ENCODE peak calls at places on chromosomes 13 and 19, in eight cellular contexts. C, P, V, N, W, S, G and J are unnamed samples.

GRCh38 chr13:24042710-24043440 is 117.6 kb upstream of the SPATA13 start:
- DNase-seq in C (no peak), W (no peak), P (no peak), G (no peak), N (no peak), V (no peak), S (no peak), J (no peak)

GRCh38 chr19:3453840-3454239 is 26.5 kb downstream of the SMIM24 start:
- DNase-seq in N (no peak), C (no peak), S (no peak), G (no peak), P (no peak), W (no peak), V (no peak), J (no peak)

GRCh38 chr19:48873476-48874308 is 1.5 kb downstream of the PPP1R15A start:
- DNase-seq in N (no peak), G (peak), S (no peak), W (no peak), C (no peak), P (no peak), V (no peak), J (no peak)

GRCh38 chr19:51108066-51108804 is at the start of gene CTU1:
- DNase-seq in W (peak), G (peak), N (peak), V (peak), S (peak), P (peak), C (peak), J (peak)

GRCh38 chr13:24217601-24218281 is 57.2 kb downstream of the SPATA13 start:
- DNase-seq in S (peak), C (no peak), V (no peak), G (peak), P (no peak), W (no peak), N (no peak), J (peak)

GRCh38 chr19:16928351-16928750 is 39.6 kb downstream of the F2RL3 start:
- DNase-seq in S (no peak), N (no peak), W (no peak), C (no peak), V (no peak), P (no peak), G (no peak), J (no peak)

GRCh38 chr19:55173717-55174409 is 6.2 kb downstream of the SYT5 start:
- DNase-seq in C (peak), S (peak), G (peak), V (no peak), P (peak), N (no peak), W (peak), J (no peak)

GRCh38 chr19:42066075-42066754 is 3.8 kb downstream of the GRIK5 start:
- DNase-seq in V (no peak), P (no peak), C (no peak), G (peak), W (peak), N (no peak), S (peak), J (no peak)

GRCh38 chr19:10037367-10037766 is 24.1 kb downstream of the RDH8 start:
- DNase-seq in P (no peak), G (no peak), N (no peak), S (no peak), W (no peak), C (no peak), V (no peak), J (no peak)

GRCh38 chr13:112969692-112970338 is 801 bp downstream of the MCF2L start:
- DNase-seq in N (no peak), C (no peak), W (peak), S (no peak), V (no peak), P (no peak), G (no peak), J (no peak)

GRCh38 chr13:45683701-45684100 is 18.4 kb upstream of the CBY2 start:
- DNase-seq in G (no peak), S (no peak), W (peak), N (no peak), C (no peak), P (no peak), V (no peak), J (no peak)

GRCh38 chr13:110326263-110326904 is 19.3 kb downstream of the COL4A2 start:
- DNase-seq in C (no peak), V (no peak), S (no peak), G (no peak), P (no peak), N (no peak), W (no peak), J (no peak)

GRCh38 chr19:36847968-36848367 is 2.7 kb upstream of the ZNF345 start:
- DNase-seq in S (no peak), N (no peak), W (no peak), V (no peak), P (no peak), C (no peak), G (no peak), J (no peak)

GRCh38 chr19:39001016-39001415 is 25.5 kb upstream of the FBXO17 start:
- DNase-seq in P (no peak), S (no peak), C (no peak), N (no peak), W (no peak), G (no peak), V (no peak), J (no peak)

GRCh38 chr19:30649934-30650614 is 277.9 kb downstream of the ZNF536 start:
- DNase-seq in C (peak), W (peak), N (no peak), S (peak), G (peak), V (no peak), P (peak), J (peak)

GRCh38 chr13:21625366-21625765 is 21.4 kb upstream of the MICU2 start:
- DNase-seq in P (peak), C (no peak), N (no peak), S (peak), V (no peak), G (no peak), W (peak), J (peak)

GRCh38 chr13:47890146-47890814 is 110.8 kb downstream of the SUCLA2 start:
- DNase-seq in S (no peak), G (no peak), V (no peak), N (no peak), W (no peak), P (no peak), C (no peak), J (no peak)

GRCh38 chr19:58001895-58002369 is 688 bp downstream of the ZNF606 start:
- DNase-seq in V (no peak), S (peak), W (peak), P (no peak), G (peak), N (no peak), C (peak), J (no peak)

GRCh38 chr19:39599116-39599515 is 3.2 kb upstream of the LGALS13 start:
- DNase-seq in S (peak), C (peak), W (no peak), G (peak), V (no peak), P (peak), N (no peak), J (peak)

GRCh38 chr13:21458457-21458815 is 667 bp downstream of the ZDHHC20 start:
- DNase-seq in W (peak), P (peak), N (peak), G (peak), C (peak), V (no peak), S (no peak), J (peak)

GRCh38 chr13:20769091-20769490 is 4.7 kb downstream of the EEF1AKMT1 start:
- DNase-seq in C (no peak), V (no peak), P (no peak), S (no peak), G (no peak), N (no peak), W (no peak), J (no peak)

GRCh38 chr19:19418548-19419260 is 13.2 kb downstream of the GATAD2A start:
- DNase-seq in P (no peak), S (no peak), V (no peak), N (no peak), C (peak), G (no peak), W (no peak), J (no peak)

GRCh38 chr13:97974773-97975172 is 21.3 kb downstream of the IPO5 start:
- DNase-seq in V (no peak), C (no peak), G (no peak), N (no peak), S (peak), P (no peak), W (no peak), J (no peak)

GRCh38 chr13:22940736-22941135 is 240.0 kb upstream of the SGCG start:
- DNase-seq in G (no peak), W (no peak), S (no peak), C (no peak), N (no peak), V (no peak), P (no peak), J (no peak)

GRCh38 chr19:46015080-46015960 is 7.5 kb downstream of the PGLYRP1 start:
- DNase-seq in N (peak), V (peak), P (peak), C (peak), S (peak), G (peak), W (peak), J (no peak)